ENCODE peak calls at places on chromosomes 12 and 14, in eight cellular contexts. One of them, this sample, is unnamed.

GRCh38 chr12:131797588-131797934 is 30.6 kb upstream of the MMP17 start:
- DNase-seq in NCI-H345: no peak
- DNase-seq in astrocyte of the spinal cord: no peak
- DNase-seq in NCI-H1417: no peak
- DNase-seq in H7: no peak
- DNase-seq in NCI-H1092: no peak
- DNase-seq in H54: no peak
- DNase-seq in astrocyte of the cerebellum: no peak
- DNase-seq in this sample: no peak

GRCh38 chr12:21456291-21456780 is 18.9 kb downstream of the PYROXD1 start:
- DNase-seq in NCI-H345: no peak
- DNase-seq in NCI-H1417: no peak
- DNase-seq in astrocyte of the spinal cord: no peak
- DNase-seq in H54: no peak
- DNase-seq in H7: no peak
- DNase-seq in NCI-H1092: no peak
- DNase-seq in astrocyte of the cerebellum: no peak
- DNase-seq in this sample: no peak

GRCh38 chr12:116194935-116195431 is 82.5 kb downstream of the MED13L start:
- DNase-seq in astrocyte of the spinal cord: no peak
- DNase-seq in H54: no peak
- DNase-seq in NCI-H1092: no peak
- DNase-seq in astrocyte of the cerebellum: no peak
- DNase-seq in H7: no peak
- DNase-seq in NCI-H345: no peak
- DNase-seq in NCI-H1417: peak
- DNase-seq in this sample: no peak

GRCh38 chr12:116068371-116068770 is 209.1 kb downstream of the MED13L start:
- DNase-seq in astrocyte of the spinal cord: no peak
- DNase-seq in H7: no peak
- DNase-seq in NCI-H1417: no peak
- DNase-seq in NCI-H1092: no peak
- DNase-seq in H54: no peak
- DNase-seq in astrocyte of the cerebellum: no peak
- DNase-seq in NCI-H345: no peak
- DNase-seq in this sample: no peak

GRCh38 chr12:55446334-55446733 is 2.5 kb downstream of the OR6C2 start:
- DNase-seq in NCI-H1417: no peak
- DNase-seq in NCI-H1092: no peak
- DNase-seq in H54: no peak
- DNase-seq in H7: no peak
- DNase-seq in NCI-H345: peak
- DNase-seq in astrocyte of the cerebellum: no peak
- DNase-seq in astrocyte of the spinal cord: no peak
- DNase-seq in this sample: peak

GRCh38 chr14:75223664-75224154 is 47.3 kb upstream of the TMED10 start:
- DNase-seq in astrocyte of the spinal cord: peak
- DNase-seq in NCI-H1417: peak
- DNase-seq in NCI-H345: no peak
- DNase-seq in H54: no peak
- DNase-seq in H7: no peak
- DNase-seq in NCI-H1092: no peak
- DNase-seq in astrocyte of the cerebellum: no peak
- DNase-seq in this sample: peak

GRCh38 chr12:25829192-25829591 is 129.3 kb upstream of the RASSF8 start:
- DNase-seq in NCI-H1092: no peak
- DNase-seq in H54: peak
- DNase-seq in H7: no peak
- DNase-seq in astrocyte of the spinal cord: peak
- DNase-seq in NCI-H345: no peak
- DNase-seq in astrocyte of the cerebellum: peak
- DNase-seq in NCI-H1417: no peak
- DNase-seq in this sample: no peak

GRCh38 chr12:91177380-91177779 is 5.2 kb downstream of the DCN start:
- DNase-seq in H7: no peak
- DNase-seq in astrocyte of the spinal cord: peak
- DNase-seq in astrocyte of the cerebellum: no peak
- DNase-seq in NCI-H1092: no peak
- DNase-seq in NCI-H1417: no peak
- DNase-seq in NCI-H345: no peak
- DNase-seq in H54: no peak
- DNase-seq in this sample: no peak

This sample was measured in GM23338.